ENCODE peak calls at places on chromosomes 11 and 22, in four cellular contexts. M is coronary artery; I is HAP-1; T is CD8-positive, alpha-beta T cell. K is an unnamed sample.

GRCh38 chr11:9787260-9787659 is 123.4 kb downstream of the SWAP70 start:
- DNase-seq in M (no peak), T (no peak), I (no peak), K (peak)

GRCh38 chr11:33387586-33387985 is 130.4 kb downstream of the HIPK3 start:
- DNase-seq in T (no peak), I (no peak), M (no peak), K (peak)

GRCh38 chr22:45548991-45549736 is 46.5 kb downstream of the FBLN1 start:
- DNase-seq in I (no peak), T (no peak), M (no peak), K (no peak)

GRCh38 chr11:61598383-61598782 is 17.5 kb upstream of the SYT7 start:
- DNase-seq in T (no peak), M (no peak), I (no peak), K (no peak)

GRCh38 chr11:45773271-45774022 is 31.5 kb upstream of the SLC35C1 start:
- DNase-seq in M (no peak), I (no peak), T (no peak), K (no peak)

GRCh38 chr11:133082453-133082781 is 449.9 kb downstream of the OPCML start:
- DNase-seq in T (no peak), I (no peak), M (no peak), K (peak)

GRCh38 chr11:27385245-27385644 is 22.2 kb upstream of the CCDC34 start:
- DNase-seq in M (peak), T (no peak), I (no peak), K (no peak)

GRCh38 chr11:76185931-76186401 is 20.3 kb downstream of the WNT11 start:
- DNase-seq in T (no peak), I (no peak), M (peak), K (no peak)

GRCh38 chr11:14500181-14500651 is 605 bp upstream of the COPB1 start:
- DNase-seq in M (no peak), I (peak), T (peak), K (peak)

GRCh38 chr11:17476317-17477083 is at the start of gene ABCC8:
- DNase-seq in M (no peak), T (no peak), I (peak), K (no peak)

GRCh38 chr22:23829845-23830372 is 8.9 kb downstream of the DERL3 start:
- DNase-seq in M (no peak), T (no peak), I (no peak), K (no peak)

GRCh38 chr11:119340335-119341221 is at the start of gene C1QTNF5:
- DNase-seq in I (no peak), M (peak), T (no peak), K (no peak)

GRCh38 chr11:76856111-76856510 is 4.6 kb upstream of the ACER3 start:
- DNase-seq in T (no peak), I (no peak), M (no peak), K (no peak)

GRCh38 chr22:21443735-21444421 is 23.3 kb upstream of the TMEM191C start:
- DNase-seq in M (peak), I (no peak), T (no peak), K (no peak)

GRCh38 chr22:18070556-18071306 is 7.1 kb upstream of the PEX26 start:
- DNase-seq in I (no peak), T (no peak), M (no peak), K (no peak)

GRCh38 chr11:113281052-113281725 is 33.2 kb upstream of the TTC12 start:
- DNase-seq in M (no peak), T (no peak), I (no peak), K (no peak)

GRCh38 chr22:34588893-34589545 is 476.9 kb upstream of the ISX start:
- DNase-seq in M (no peak), T (no peak), I (no peak), K (no peak)

GRCh38 chr11:2097356-2097997 is 41.7 kb downstream of the IGF2 start:
- DNase-seq in M (no peak), I (no peak), T (no peak), K (no peak)

GRCh38 chr11:109734602-109735001 is 312.6 kb downstream of the C11orf87 start:
- DNase-seq in M (no peak), T (no peak), I (no peak), K (no peak)

GRCh38 chr11:62553839-62554361 is 7.3 kb upstream of the AHNAK start:
- DNase-seq in I (no peak), M (no peak), T (no peak), K (no peak)

GRCh38 chr11:12017243-12017678 is 8.8 kb upstream of the DKK3 start:
- DNase-seq in T (no peak), I (no peak), M (no peak), K (no peak)

GRCh38 chr22:25629613-25630012 is 65.1 kb downstream of the GRK3 start:
- DNase-seq in M (no peak), I (no peak), T (no peak), K (no peak)

GRCh38 chr22:48715511-48715910 is 1112.2 kb downstream of the BRD1 start:
- DNase-seq in T (no peak), I (no peak), M (no peak), K (no peak)

GRCh38 chr11:105371311-105371710 is 231.7 kb upstream of the CARD18 start:
- DNase-seq in T (no peak), I (no peak), M (no peak), K (no peak)

GRCh38 chr22:37749831-37750595 is 53.2 kb downstream of the TRIOBP start:
- DNase-seq in T (no peak), I (no peak), M (no peak), K (no peak)

GRCh38 chr11:123083623-123084029 is 21.7 kb upstream of the HSPA8 start:
- DNase-seq in M (peak), I (no peak), T (peak), K (no peak)

GRCh38 chr11:20530942-20531703 is 68.3 kb upstream of the SLC6A5 start:
- DNase-seq in T (no peak), M (no peak), I (no peak), K (peak)

GRCh38 chr22:41526802-41527799 is 17.2 kb downstream of the POLR3H start:
- DNase-seq in M (no peak), T (peak), I (no peak), K (peak)